ENCODE peak calls at places on chromosome 21, in seven cellular contexts. K is heart left ventricle, F is heart right ventricle, L is right lobe of liver, P is fibroblast of pulmonary artery, S is upper lobe of right lung, A is lower leg skin. R is an unnamed sample.

GRCh38 chr21:25974937-25975336 is 195.6 kb downstream of the APP start:
- DNase-seq in S (no peak), P (no peak), K (peak; percentile 78), F (peak; percentile 50), A (no peak), L (no peak), R (no peak)

GRCh38 chr21:46180079-46180722 is 4.1 kb downstream of the SPATC1L start:
- DNase-seq in A (no peak), P (no peak), L (no peak), F (no peak), K (no peak), S (no peak), R (no peak)

GRCh38 chr21:33608559-33608958 is 20.1 kb upstream of the DONSON start:
- DNase-seq in P (peak; percentile 81), K (no peak), S (no peak), F (no peak), L (no peak), A (no peak), R (no peak)

GRCh38 chr21:30981403-30981802 is 56.9 kb downstream of the KRTAP19-8 start:
- DNase-seq in K (no peak), L (no peak), S (no peak), A (no peak), F (no peak), P (no peak), R (no peak)

GRCh38 chr21:30831194-30831765 is 1.7 kb upstream of the KRTAP7-1 start:
- DNase-seq in L (no peak), A (no peak), F (no peak), P (peak; percentile 10), S (no peak), K (no peak), R (peak; percentile 7)

GRCh38 chr21:46150491-46151121 is 4.8 kb downstream of the FTCD start:
- DNase-seq in A (peak; percentile 76), S (peak; percentile 57), K (peak; percentile 16), F (no peak), P (no peak), L (peak; percentile 25), R (no peak)

GRCh38 chr21:28633803-28634572 is 358.7 kb downstream of the LTN1 start:
- DNase-seq in P (peak; percentile 94), F (peak; percentile 32), L (no peak), S (no peak), K (peak; percentile 63), A (no peak), R (peak; percentile 98)

GRCh38 chr21:17673261-17674020 is 60.7 kb upstream of the BTG3 start:
- DNase-seq in P (peak; percentile 65), F (no peak), S (no peak), K (no peak), A (no peak), L (no peak), R (peak; percentile 58)

GRCh38 chr21:26389971-26390641 is 183.0 kb downstream of the CYYR1 start:
- DNase-seq in L (no peak), F (no peak), P (peak; percentile 41), K (no peak), S (no peak), A (no peak), R (peak; percentile 100)

GRCh38 chr21:24045775-24046215 is 1561.5 kb downstream of the MRPL39 start:
- DNase-seq in L (peak; percentile 27), A (no peak), K (peak; percentile 67), S (no peak), F (peak; percentile 65), P (peak; percentile 99), R (no peak)

GRCh38 chr21:18041012-18041411 is 203.6 kb upstream of the CHODL start:
- DNase-seq in P (peak; percentile 17), K (no peak), L (no peak), S (no peak), F (no peak), A (no peak), R (peak; percentile 1)

GRCh38 chr21:35528109-35529042 is 479.3 kb upstream of the RUNX1 start:
- DNase-seq in F (peak; percentile 17), K (peak; percentile 41), A (no peak), L (peak; percentile 26), P (peak; percentile 29), S (peak; percentile 62), R (no peak)
- H3K4me3 ChIP-seq in F (peak overlapping the region; percentile 19), K (peak overlapping the region; percentile 6), A (no peak overlapping the region), L (no peak overlapping the region), P (no peak overlapping the region), S (peak overlapping the region; percentile 25), R (no peak overlapping the region)

DNA sequence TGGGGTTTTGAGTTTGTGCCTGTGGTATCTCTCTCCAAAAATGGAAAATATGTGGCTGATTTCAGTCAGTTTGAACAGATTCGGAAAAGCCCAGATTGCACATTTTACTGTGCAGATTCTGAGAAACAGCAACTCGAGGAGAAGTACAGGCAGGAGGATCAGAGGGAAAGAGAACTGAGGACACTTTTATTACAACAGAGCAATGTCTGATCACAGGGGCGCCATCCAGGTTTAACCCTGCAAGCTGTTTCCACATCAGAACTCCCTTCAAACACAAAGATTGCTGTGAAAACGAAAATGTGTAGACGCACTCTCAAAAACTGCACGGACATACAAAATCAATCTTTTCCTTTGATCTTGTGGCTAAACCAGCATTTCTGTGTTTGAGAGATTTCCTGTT is 43.4 kb downstream of the KCNJ15 start:
- DNase-seq in P (no peak), A (no peak), F (no peak), L (no peak), S (no peak), K (no peak), R (no peak)
- TF ChIP-seq CTCF in P (no peak), A (no peak), F (no peak), L (no peak), S (no peak), K (no peak), R (no peak)

GRCh38 chr21:35026617-35027557 is 22.2 kb downstream of the RUNX1 start:
- DNase-seq in L (peak; percentile 69), S (peak; percentile 86), A (peak; percentile 92), P (peak; percentile 69), F (peak; percentile 66), K (peak; percentile 75), R (peak; percentile 15)
- H3K4me3 ChIP-seq in L (no peak overlapping the region), S (peak overlapping the region; percentile 14), A (no peak overlapping the region), P (peak overlapping the region; percentile 26), F (no peak overlapping the region), K (no peak overlapping the region), R (peak overlapping the region; percentile 11)

GRCh38 chr21:43316156-43316845 is 110.6 kb downstream of the SIK1 start:
- DNase-seq in F (peak; percentile 6), L (peak; percentile 10), A (no peak), P (no peak), K (peak; percentile 5), S (no peak), R (no peak)

GRCh38 chr21:43317254-43317748 is 109.6 kb downstream of the SIK1 start:
- DNase-seq in S (no peak), K (no peak), A (no peak), P (no peak), L (no peak), F (no peak), R (no peak)

GRCh38 chr21:43313221-43313938 is 113.6 kb downstream of the SIK1 start:
- DNase-seq in A (no peak), S (no peak), F (no peak), L (peak; percentile 13), K (peak; percentile 9), P (no peak), R (no peak)

GRCh38 chr21:43313939-43314405 is 113.0 kb downstream of the SIK1 start:
- DNase-seq in F (no peak), P (no peak), L (peak; percentile 15), K (peak; percentile 27), S (no peak), A (no peak), R (no peak)

GRCh38 chr21:43315244-43316137 is 111.4 kb downstream of the SIK1 start:
- DNase-seq in S (no peak), A (no peak), K (peak; percentile 15), L (peak; percentile 19), F (no peak), P (no peak), R (no peak)
- TF ChIP-seq CTCF in S (no peak), A (no peak), K (no peak), L (no peak), F (no peak), P (no peak), R (peak; percentile 6)

DNA sequence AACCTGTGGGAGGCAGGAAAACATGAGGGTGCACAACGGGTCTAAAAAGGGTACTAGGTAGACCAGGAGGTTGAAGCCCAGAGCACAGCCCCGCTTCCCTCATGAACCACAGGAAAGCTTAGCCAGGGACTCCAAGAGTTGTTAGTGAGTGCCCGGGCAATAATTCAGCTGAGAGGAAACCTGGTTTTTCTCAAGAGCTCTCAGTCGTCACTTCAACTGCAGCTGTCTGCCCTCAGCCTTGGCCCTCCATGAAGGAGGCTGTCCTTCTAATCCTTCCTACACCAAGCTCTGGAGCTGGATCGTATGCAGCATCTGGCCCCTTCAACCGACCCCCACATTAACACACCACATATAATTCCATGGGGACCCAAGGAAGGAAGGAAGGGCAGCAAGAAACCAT is 77.0 kb upstream of the BACE2 start:
- DNase-seq in F (no peak), P (no peak), S (no peak), L (no peak), A (no peak), K (no peak), R (no peak)
- H3K4me3 ChIP-seq in F (no peak overlapping the region), P (no peak overlapping the region), S (no peak overlapping the region), L (no peak overlapping the region), A (no peak overlapping the region), K (no peak overlapping the region), R (no peak overlapping the region)

DNA sequence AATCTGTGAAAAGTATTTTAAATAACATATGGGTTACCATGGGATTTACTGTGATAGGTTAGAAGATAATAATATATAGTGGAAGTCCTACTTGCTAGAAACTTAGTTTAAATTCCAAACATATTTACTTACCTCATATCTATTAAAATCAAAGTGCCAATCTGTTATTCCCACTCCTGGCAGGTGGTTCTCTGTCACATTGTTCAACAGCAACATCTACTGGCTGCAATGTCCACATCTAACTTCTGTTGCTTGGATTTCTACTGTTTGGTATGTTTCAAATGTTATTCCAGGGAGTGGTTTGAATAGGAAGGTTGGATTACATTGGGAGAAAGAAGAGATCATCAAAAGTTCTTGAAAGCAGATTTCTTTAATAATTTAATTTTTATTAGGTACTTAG is 122.5 kb upstream of the NCAM2 start:
- DNase-seq in K (no peak), S (no peak), F (no peak), L (no peak), A (no peak), P (no peak), R (no peak)
- TF ChIP-seq CTCF in K (no peak), S (no peak), F (no peak), L (no peak), A (no peak), P (no peak), R (no peak)